ENCODE peak calls at places on chromosomes 5 and 9, in four cellular contexts. E is lung, R is AG04450, B is heart left ventricle. I is an unnamed sample.

GRCh38 chr9:121192518-121192917 is 9.2 kb downstream of the RAB14 start:
- DNase-seq in E (no peak), R (no peak), B (no peak), I (no peak)

GRCh38 chr5:6574537-6574936 is 58.3 kb downstream of the NSUN2 start:
- DNase-seq in E (peak; percentile 25), R (no peak), B (no peak), I (no peak)

GRCh38 chr5:176737001-176737745 is 73.2 kb upstream of the UNC5A start:
- DNase-seq in E (no peak), R (no peak), B (no peak), I (no peak)

GRCh38 chr5:134457801-134458200 is 46.1 kb upstream of the CDKN2AIPNL start:
- DNase-seq in E (no peak), R (no peak), B (no peak), I (no peak)

GRCh38 chr9:22214021-22214420 is 204.9 kb upstream of the CDKN2B start:
- DNase-seq in E (no peak), R (no peak), B (no peak), I (no peak)

GRCh38 chr9:129069825-129070473 is 11.0 kb upstream of the DOLPP1 start:
- DNase-seq in E (no peak), R (no peak), B (no peak), I (no peak)

GRCh38 chr9:34809504-34810186 is 99.7 kb upstream of the CCL21 start:
- DNase-seq in E (no peak), R (no peak), B (peak; percentile 22), I (no peak)

GRCh38 chr9:110710420-110710819 is 41.8 kb downstream of the MUSK start:
- DNase-seq in E (no peak), R (no peak), B (no peak), I (no peak)

GRCh38 chr5:40687316-40687715 is 7.6 kb downstream of the PTGER4 start:
- DNase-seq in E (no peak), R (no peak), B (no peak), I (no peak)

GRCh38 chr9:118318770-118319443 is 614.7 kb downstream of the TLR4 start:
- DNase-seq in E (no peak), R (no peak), B (peak; percentile 20), I (peak; percentile 80)

GRCh38 chr5:115336201-115336720 is 39.8 kb upstream of the CCDC112 start:
- DNase-seq in E (no peak), R (no peak), B (no peak), I (no peak)

GRCh38 chr5:39264528-39264927 is 45.2 kb upstream of the FYB1 start:
- DNase-seq in E (no peak), R (no peak), B (no peak), I (no peak)

GRCh38 chr5:95619518-95620029 is 313 bp upstream of the GPR150 start:
- DNase-seq in E (no peak), R (no peak), B (no peak), I (no peak)

GRCh38 chr9:120818595-120818994 is 24.1 kb downstream of the PSMD5 start:
- DNase-seq in E (no peak), R (no peak), B (no peak), I (no peak)

GRCh38 chr5:94932259-94932658 is 313.8 kb downstream of the SLF1 start:
- DNase-seq in E (no peak), R (no peak), B (no peak), I (no peak)

GRCh38 chr5:169801324-169801777 is 164.3 kb downstream of the DOCK2 start:
- DNase-seq in E (no peak), R (no peak), B (no peak), I (no peak)

GRCh38 chr9:125700791-125701190 is 6.2 kb downstream of the MAPKAP1 start:
- DNase-seq in E (no peak), R (no peak), B (no peak), I (no peak)

GRCh38 chr5:139149477-139150199 is 48.5 kb downstream of the SIL1 start:
- DNase-seq in E (no peak), R (no peak), B (no peak), I (no peak)

GRCh38 chr5:176583076-176583475 is 26.9 kb downstream of the GPRIN1 start:
- DNase-seq in E (no peak), R (no peak), B (no peak), I (no peak)

GRCh38 chr5:124030043-124030461 is 518.1 kb downstream of the CSNK1G3 start:
- DNase-seq in E (no peak), R (no peak), B (no peak), I (no peak)

GRCh38 chr9:111900081-111900805 is 3.6 kb downstream of the UGCG start:
- DNase-seq in E (no peak), R (no peak), B (no peak), I (no peak)

GRCh38 chr5:24161559-24161958 is 483.2 kb downstream of the CDH10 start:
- DNase-seq in E (no peak), R (no peak), B (no peak), I (no peak)

GRCh38 chr9:129557192-129558036 is 63.5 kb downstream of the C9orf50 start:
- DNase-seq in E (no peak), R (no peak), B (no peak), I (peak; percentile 92)

GRCh38 chr9:135215571-135216161 is 128.2 kb downstream of the OLFM1 start:
- DNase-seq in E (peak; percentile 65), R (no peak), B (peak; percentile 30), I (no peak)

GRCh38 chr5:1494780-1495524 is 28.8 kb downstream of the LPCAT1 start:
- DNase-seq in E (no peak), R (no peak), B (peak; percentile 45), I (no peak)

GRCh38 chr9:114722937-114723620 is 41.1 kb upstream of the TEX48 start:
- DNase-seq in E (no peak), R (no peak), B (no peak), I (no peak)

GRCh38 chr9:75087279-75087823 is 604 bp downstream of the NMRK1 start:
- DNase-seq in E (peak; percentile 45), R (no peak), B (no peak), I (no peak)

GRCh38 chr9:69028754-69029153 is 6.8 kb upstream of the FXN start:
- DNase-seq in E (no peak), R (no peak), B (no peak), I (no peak)
- TF ChIP-seq CTCF in E (no peak), R (no peak), B (no peak), I (no peak)

GRCh38 chr9:86945868-86946711 is 1.2 kb downstream of the GAS1 start:
- DNase-seq in E (peak; percentile 49), R (no peak), B (peak; percentile 65), I (no peak)

GRCh38 chr9:86944974-86945867 is 2.1 kb downstream of the GAS1 start:
- DNase-seq in E (peak; percentile 24), R (no peak), B (no peak), I (no peak)

GRCh38 chr9:86942352-86943222 is 4.7 kb downstream of the GAS1 start:
- DNase-seq in E (no peak), R (no peak), B (no peak), I (no peak)

GRCh38 chr9:86943223-86943870 is 4.0 kb downstream of the GAS1 start:
- DNase-seq in E (peak; percentile 33), R (no peak), B (no peak), I (no peak)

DNA sequence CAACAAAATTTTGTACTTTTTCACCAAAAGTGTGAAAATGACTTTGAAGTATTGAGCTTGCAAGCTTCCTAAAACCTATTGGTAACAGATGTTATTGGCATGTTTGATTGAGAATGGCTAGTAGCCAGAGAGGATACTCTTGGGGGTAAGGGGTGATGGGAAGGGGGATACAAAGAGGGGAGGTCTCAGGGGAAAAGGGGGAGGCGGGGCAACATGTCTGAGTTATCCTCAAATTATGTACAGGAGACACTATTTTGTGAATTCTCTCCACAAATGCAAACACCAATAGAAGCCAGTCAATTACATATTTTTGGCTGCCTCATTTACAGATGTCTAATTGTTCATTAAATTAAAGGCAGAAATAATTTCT is 3.5 kb downstream of the GAS1 start:
- DNase-seq in E (peak; percentile 10), R (no peak), B (no peak), I (no peak)
- H3K4me3 ChIP-seq in E (no peak overlapping the region), R (no peak overlapping the region), B (no peak overlapping the region), I (no peak overlapping the region)

GRCh38 chr5:142696379-142696778 is 10.5 kb upstream of the FGF1 start:
- DNase-seq in E (no peak), R (no peak), B (no peak), I (no peak)

GRCh38 chr5:142697356-142697807 is 11.5 kb upstream of the FGF1 start:
- DNase-seq in E (no peak), R (no peak), B (peak; percentile 59), I (no peak)

GRCh38 chr5:142692280-142692775 is 6.4 kb upstream of the FGF1 start:
- DNase-seq in E (no peak), R (no peak), B (no peak), I (no peak)

GRCh38 chr5:142697846-142698245 is 12.0 kb upstream of the FGF1 start:
- DNase-seq in E (no peak), R (no peak), B (peak; percentile 81), I (no peak)

DNA sequence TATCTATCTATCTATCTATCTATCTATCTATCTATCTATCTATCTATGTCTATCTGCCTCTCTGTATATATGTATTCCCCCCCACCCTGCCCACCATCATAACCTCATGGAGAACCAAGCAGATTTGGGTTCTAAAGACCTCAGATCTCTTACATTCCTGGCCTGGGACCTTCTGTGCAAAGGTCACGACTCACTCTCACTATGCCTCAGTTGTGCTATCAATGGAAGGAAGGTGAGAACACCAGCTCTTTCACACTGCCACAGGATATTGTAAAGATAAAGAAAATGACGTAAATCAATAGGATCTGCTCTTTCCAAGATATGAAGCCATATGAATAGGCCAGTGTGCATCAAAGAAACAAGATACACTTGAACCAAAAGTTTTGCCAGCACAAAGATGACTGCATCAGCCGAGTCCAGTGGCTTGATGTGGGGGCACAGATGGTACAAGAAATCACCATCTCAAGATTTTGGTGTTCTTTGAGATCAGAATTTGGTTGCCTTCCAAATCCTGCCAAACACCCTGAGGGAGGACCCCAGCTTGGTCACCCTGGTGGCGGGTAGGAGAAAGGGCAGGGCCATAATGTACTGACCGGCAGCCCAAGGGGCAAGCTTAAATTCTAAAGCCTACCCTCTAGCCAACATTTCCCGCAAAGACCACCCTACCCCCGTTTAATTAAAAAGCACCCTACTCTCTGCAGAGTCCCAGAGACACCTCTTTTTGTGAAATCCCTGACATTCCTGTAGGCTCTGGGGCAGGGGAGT is 8.4 kb upstream of the FGF1 start:
- DNase-seq in E (no peak), R (no peak), B (no peak), I (no peak)
- TF ChIP-seq CTCF in E (no peak), R (peak; percentile 13), B (no peak), I (peak; percentile 16)

GRCh38 chr5:37833990-37834389 is 5.9 kb downstream of the GDNF start:
- DNase-seq in E (no peak), R (no peak), B (no peak), I (no peak)
- H3K4me3 ChIP-seq in E (no peak overlapping the region), R (no peak overlapping the region), B (no peak overlapping the region), I (no peak overlapping the region)

DNA sequence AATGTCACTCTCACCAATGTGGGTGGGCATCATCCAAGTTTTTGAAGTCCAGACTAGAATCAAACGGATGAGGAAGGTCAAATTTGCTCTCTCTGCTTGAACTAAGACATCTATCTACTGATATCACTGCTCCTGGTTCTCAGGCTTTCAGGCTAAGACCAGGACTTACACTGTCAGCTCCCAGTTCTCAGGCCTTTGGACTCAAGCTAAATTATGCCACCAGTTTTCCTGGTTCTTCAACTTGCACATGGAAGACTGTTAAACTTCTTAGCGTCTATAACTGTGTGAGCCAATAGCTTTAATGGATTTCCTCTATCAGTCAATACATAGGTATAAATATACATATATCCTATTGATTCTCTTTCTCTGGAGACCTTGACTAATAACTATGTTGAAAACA is 35.3 kb downstream of the LYRM7 start:
- DNase-seq in E (no peak), R (no peak), B (no peak), I (no peak)
- TF ChIP-seq CTCF in E (no peak), R (no peak), B (no peak), I (no peak)

I was measured in retinal pigment epithelial cell.